ENCODE peak calls at places on chromosomes 12 and 14, in five cellular contexts. A is AG04450, S is dorsolateral prefrontal cortex, U is stomach, E is K562. I is an unnamed sample.

GRCh38 chr12:59093090-59093489 is 172.8 kb upstream of the LRIG3 start:
- DNase-seq in A (peak), S (no peak), E (no peak), U (no peak), I (no peak)

GRCh38 chr14:69803753-69804152 is 6.7 kb upstream of the SLC10A1 start:
- DNase-seq in A (no peak), U (no peak), S (no peak), E (no peak), I (no peak)

GRCh38 chr14:58071341-58071740 is 80.7 kb downstream of the ARMH4 start:
- DNase-seq in S (no peak), U (no peak), E (no peak), A (no peak), I (no peak)

GRCh38 chr12:14975451-14975850 is 2.6 kb downstream of the PDE6H start:
- DNase-seq in E (no peak), A (no peak), U (no peak), S (no peak), I (no peak)

GRCh38 chr12:102593128-102593527 is 112.8 kb upstream of the IGF1 start:
- DNase-seq in E (no peak), S (no peak), A (no peak), U (no peak), I (no peak)

GRCh38 chr14:38357557-38357956 is 101.7 kb upstream of the CLEC14A start:
- DNase-seq in A (peak), E (no peak), S (no peak), U (no peak), I (no peak)

GRCh38 chr14:103317251-103317650 is 16.8 kb upstream of the EIF5 start:
- DNase-seq in A (no peak), U (no peak), E (no peak), S (no peak), I (no peak)

GRCh38 chr14:70265422-70265821 is 76.7 kb upstream of the SLC8A3 start:
- DNase-seq in U (no peak), A (no peak), S (no peak), E (no peak), I (no peak)

GRCh38 chr12:98416845-98417244 is 98.5 kb upstream of the TMPO start:
- DNase-seq in E (no peak), S (no peak), A (no peak), U (no peak), I (no peak)

GRCh38 chr14:69968151-69968550 is 88.9 kb downstream of the SMOC1 start:
- DNase-seq in U (no peak), E (no peak), A (no peak), S (no peak), I (no peak)

GRCh38 chr14:23460960-23461359 is 8.5 kb upstream of the NGDN start:
- DNase-seq in U (no peak), S (no peak), A (no peak), E (no peak), I (no peak)

GRCh38 chr12:52774629-52775250 is 2.4 kb downstream of the KRT76 start:
- DNase-seq in E (no peak), S (no peak), U (no peak), A (no peak), I (no peak)

GRCh38 chr12:100724071-100724470 is 70.5 kb upstream of the ANO4 start:
- DNase-seq in A (no peak), U (no peak), E (no peak), S (no peak), I (no peak)

GRCh38 chr14:64201296-64201695 is 92.9 kb downstream of the ESR2 start:
- DNase-seq in A (no peak), U (peak), S (no peak), E (no peak), I (no peak)

DNA sequence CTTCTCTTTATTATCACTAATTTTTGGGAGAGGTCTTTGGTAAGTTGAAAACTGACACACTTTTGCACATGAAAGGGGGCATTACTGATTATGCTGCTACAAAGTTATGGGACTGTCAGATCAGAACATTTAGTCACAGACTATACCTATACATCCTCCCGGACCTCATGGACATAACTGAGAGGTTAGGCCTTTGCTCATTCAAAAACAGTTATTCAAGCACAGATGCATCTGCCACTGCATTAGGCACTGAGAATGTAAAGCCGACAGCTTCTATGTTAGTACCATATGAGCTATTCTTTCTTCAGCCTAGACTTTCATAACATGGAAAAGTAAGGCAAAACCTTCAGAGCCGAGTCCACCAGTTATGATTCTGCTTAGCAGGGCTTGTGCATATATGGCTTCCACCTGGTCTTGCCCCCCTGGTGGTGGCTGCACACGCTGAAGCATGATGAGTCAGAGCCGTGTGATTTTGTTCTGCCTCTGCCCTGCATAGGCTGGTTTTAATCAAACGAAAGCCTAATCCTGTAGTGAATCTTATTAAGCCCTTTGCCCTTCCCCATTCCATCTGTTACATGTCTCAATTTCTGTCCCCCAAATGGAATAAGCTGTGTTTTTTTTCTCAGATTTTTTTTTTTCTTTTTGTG is 21.8 kb upstream of the RNU6-8 start:
- DNase-seq in A (no peak), E (peak), U (no peak), S (peak), I (no peak)
- TF ChIP-seq CTCF in A (peak), E (peak), U (peak), S (no peak), I (no peak)

GRCh38 chr14:46048127-46048526 is 603.5 kb downstream of the RPL10L start:
- DNase-seq in A (no peak), E (no peak), U (peak), S (no peak), I (no peak)
- TF ChIP-seq CTCF in A (no peak), E (no peak), U (no peak), S (no peak), I (no peak)

GRCh38 chr14:99034711-99035171 is 237.3 kb downstream of the BCL11B start:
- DNase-seq in E (no peak), A (no peak), U (no peak), S (no peak), I (no peak)
- TF ChIP-seq CTCF in E (no peak), A (no peak), U (no peak), S (no peak), I (no peak)

GRCh38 chr12:75526655-75527511 is 15.5 kb upstream of the KRR1 start:
- DNase-seq in E (peak), U (no peak), A (peak), S (no peak), I (no peak)

GRCh38 chr12:75529826-75530225 is 18.4 kb upstream of the KRR1 start:
- DNase-seq in A (no peak), S (no peak), E (no peak), U (no peak), I (no peak)

GRCh38 chr12:75528272-75528671 is 16.9 kb upstream of the KRR1 start:
- DNase-seq in A (no peak), U (no peak), S (no peak), E (no peak), I (no peak)

GRCh38 chr12:75528692-75529091 is 17.3 kb upstream of the KRR1 start:
- DNase-seq in A (no peak), S (no peak), E (no peak), U (no peak), I (no peak)

GRCh38 chr12:75525263-75525662 is 13.9 kb upstream of the KRR1 start:
- DNase-seq in E (no peak), U (no peak), A (no peak), S (no peak), I (no peak)
- TF ChIP-seq CTCF in E (no peak), U (no peak), A (peak), S (no peak), I (no peak)

GRCh38 chr14:61196792-61197191 is 84.3 kb downstream of the TMEM30B start:
- DNase-seq in E (no peak), U (no peak), A (no peak), S (no peak), I (no peak)
- TF ChIP-seq CTCF in E (peak), U (no peak), A (no peak), S (no peak), I (no peak)

DNA sequence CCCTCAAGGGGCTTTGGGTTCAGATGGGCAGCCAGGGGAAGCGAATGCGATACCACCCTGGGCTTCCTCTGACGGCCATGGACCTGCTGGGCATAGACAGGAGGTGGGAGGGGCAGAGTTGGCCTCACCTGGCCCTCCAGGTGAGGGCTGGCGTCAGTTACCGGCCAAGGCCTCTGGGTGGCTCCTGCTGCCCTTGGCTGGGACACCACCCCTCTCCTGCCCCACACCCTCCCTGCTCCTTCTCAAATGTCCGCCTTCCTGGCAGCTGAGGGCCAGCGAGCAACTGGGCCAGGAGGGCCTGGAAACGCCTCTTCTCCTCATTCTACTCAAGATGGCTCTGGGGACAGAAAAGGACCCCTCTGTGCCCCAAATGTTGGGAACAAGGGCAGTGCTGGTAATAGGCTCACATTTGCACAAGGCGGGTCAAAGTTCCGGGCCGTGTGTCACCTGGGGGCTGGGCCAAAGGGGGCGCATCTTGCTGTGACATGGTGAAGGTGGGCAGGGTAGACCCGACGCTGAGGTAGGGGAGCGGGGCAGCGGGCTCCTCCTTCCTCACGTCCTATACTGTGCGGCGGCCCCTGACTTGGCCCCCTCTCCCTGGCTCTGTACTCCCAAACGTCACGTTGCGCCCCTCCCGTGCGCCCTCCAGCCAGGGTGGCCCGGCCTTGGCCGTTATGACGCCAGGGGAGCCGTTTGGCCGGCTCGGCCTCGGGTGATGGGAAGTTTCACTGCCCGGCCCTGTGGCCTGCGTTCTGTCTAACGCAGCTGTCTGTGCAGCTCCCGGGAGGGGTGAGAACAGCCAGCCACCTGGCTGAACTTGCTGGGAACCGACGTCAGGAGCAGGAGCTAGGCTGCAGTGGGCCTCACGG is 18.1 kb upstream of the DLK1 start:
- DNase-seq in E (no peak), A (no peak), U (peak), S (no peak), I (no peak)
- TF ChIP-seq CTCF in E (no peak), A (no peak), U (peak), S (no peak), I (no peak)

GRCh38 chr14:87940382-87940781 is 52.6 kb downstream of the GALC start:
- DNase-seq in S (no peak), U (no peak), A (no peak), E (no peak), I (no peak)
- TF ChIP-seq CTCF in S (no peak), U (no peak), A (no peak), E (no peak), I (no peak)

GRCh38 chr12:88401153-88401552 is 179.1 kb downstream of the KITLG start:
- DNase-seq in S (no peak), A (no peak), E (no peak), U (no peak), I (no peak)

GRCh38 chr12:88399811-88400210 is 180.5 kb downstream of the KITLG start:
- DNase-seq in S (no peak), U (no peak), E (no peak), A (no peak), I (no peak)

DNA sequence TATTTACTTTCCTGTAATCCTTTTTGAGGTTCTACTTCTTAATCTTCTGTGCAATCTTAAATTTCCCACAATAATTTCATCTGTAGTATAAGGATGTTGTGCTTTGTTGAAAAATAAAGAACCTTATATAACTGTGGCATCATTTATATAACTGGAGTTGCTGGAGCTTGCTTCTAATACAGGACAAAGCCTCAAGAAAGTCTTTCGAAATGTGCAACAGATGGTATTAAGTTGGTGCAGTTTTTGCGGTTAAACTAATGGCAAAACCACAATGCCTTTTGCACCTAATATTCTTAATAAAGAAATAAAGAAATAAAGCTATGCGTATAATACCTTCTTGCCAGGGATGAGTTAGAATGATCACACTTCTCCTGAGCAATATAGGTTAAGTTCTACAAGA is 180.0 kb downstream of the KITLG start:
- DNase-seq in A (no peak), S (no peak), U (no peak), E (no peak), I (no peak)
- TF ChIP-seq CTCF in A (no peak), S (no peak), U (no peak), E (no peak), I (no peak)

GRCh38 chr12:31216479-31216878 is 109.5 kb downstream of the SINHCAF start:
- DNase-seq in U (no peak), A (no peak), E (no peak), S (no peak), I (no peak)

GRCh38 chr12:31217356-31218130 is 108.4 kb downstream of the SINHCAF start:
- DNase-seq in A (no peak), E (no peak), U (no peak), S (no peak), I (no peak)

GRCh38 chr12:31214626-31215520 is 111.1 kb downstream of the SINHCAF start:
- DNase-seq in E (no peak), A (no peak), U (no peak), S (no peak), I (no peak)

GRCh38 chr12:31218203-31219025 is 107.5 kb downstream of the SINHCAF start:
- DNase-seq in U (no peak), E (no peak), A (no peak), S (no peak), I (no peak)

DNA sequence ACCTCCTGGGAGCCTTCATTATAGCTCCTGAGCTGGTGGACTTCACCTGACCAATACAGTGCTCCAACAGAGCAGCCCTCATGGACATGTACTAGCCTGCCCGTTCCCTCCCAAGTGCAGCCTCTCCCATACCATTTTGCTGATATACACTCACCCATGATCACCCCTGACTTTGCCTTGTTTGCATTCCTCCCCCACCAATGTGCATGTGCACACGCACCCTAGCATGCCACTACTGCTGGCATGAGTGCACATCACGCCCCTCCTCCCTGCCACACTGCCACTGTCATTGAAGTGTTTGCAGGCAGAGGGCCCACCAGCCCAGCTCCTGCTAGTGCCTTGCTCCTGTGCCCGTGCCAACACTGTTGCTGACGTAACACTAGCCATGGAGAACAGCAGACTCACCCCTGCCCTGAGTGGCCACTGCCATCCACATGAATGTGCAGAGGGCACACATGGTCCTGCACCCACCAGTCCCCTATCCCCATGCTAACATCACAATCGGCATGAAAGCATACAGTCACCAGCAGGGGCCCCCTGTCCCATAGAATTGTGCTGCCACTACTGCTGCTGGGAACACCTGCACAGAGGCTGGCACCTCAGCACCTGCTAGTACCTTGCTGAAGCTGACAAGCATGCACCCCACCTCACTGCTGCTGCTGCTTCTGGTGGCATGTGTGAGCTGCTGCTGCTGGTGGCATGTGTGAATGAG is 110.3 kb downstream of the SINHCAF start:
- DNase-seq in A (no peak), U (no peak), S (no peak), E (no peak), I (no peak)
- TF ChIP-seq CTCF in A (no peak), U (no peak), S (no peak), E (no peak), I (no peak)

I was measured in CD4-positive, alpha-beta T cell.